ENCODE peak calls at places on chromosome 12, in seven cellular contexts. D is WTC11, F is HepG2, X is K562, E is GM12878, Y is HCT116, Z is H1. O is an unnamed sample.
A peak's percentile ranks its signal among the peaks of the same experiment; 100 is the strongest.

GRCh38 chr12:64669270-64669842 is 59.1 kb downstream of the RASSF3 start:
- DNase-seq in Y (no peak), D (peak; percentile 51), Z (no peak), F (peak; percentile 49), E (peak; percentile 73), X (no peak), O (no peak)

GRCh38 chr12:10362325-10362724 is 27.5 kb downstream of the KLRK1 start:
- DNase-seq in E (no peak), D (no peak), X (no peak), Y (no peak), Z (no peak), F (no peak), O (no peak)

GRCh38 chr12:105018761-105019160 is 32.6 kb downstream of the NOPCHAP1 start:
- DNase-seq in F (no peak), E (no peak), D (no peak), Y (no peak), X (no peak), Z (no peak), O (no peak)

GRCh38 chr12:56193025-56193578 is 3.8 kb upstream of the SMARCC2 start:
- DNase-seq in E (peak; percentile 58), X (peak; percentile 62), F (peak; percentile 84), D (peak; percentile 70), Y (peak; percentile 80), Z (no peak), O (peak; percentile 64)

GRCh38 chr12:45259732-45260480 is 44.0 kb downstream of the ANO6 start:
- DNase-seq in E (no peak), F (peak; percentile 91), Z (no peak), X (no peak), Y (no peak), D (no peak), O (no peak)

GRCh38 chr12:116319851-116320621 is 42.5 kb upstream of the MED13L start:
- DNase-seq in X (no peak), E (no peak), Z (no peak), D (no peak), F (no peak), Y (no peak), O (no peak)

GRCh38 chr12:124464062-124464461 is 103.3 kb downstream of the NCOR2 start:
- DNase-seq in F (no peak), Z (no peak), D (no peak), X (no peak), Y (no peak), E (no peak), O (no peak)

GRCh38 chr12:27969011-27969900 is 3.3 kb downstream of the PTHLH start:
- DNase-seq in D (peak; percentile 52), X (no peak), E (no peak), F (no peak), Y (no peak), Z (no peak), O (peak; percentile 27)

GRCh38 chr12:42473130-42473529 is 116.4 kb downstream of the PRICKLE1 start:
- DNase-seq in E (no peak), F (no peak), Y (no peak), X (no peak), D (no peak), Z (no peak), O (no peak)

GRCh38 chr12:121439715-121440114 is 39.8 kb downstream of the RNF34 start:
- DNase-seq in D (no peak), Y (no peak), X (no peak), F (no peak), E (no peak), Z (no peak), O (no peak)

GRCh38 chr12:26298785-26299621 is 103.6 kb downstream of the SSPN start:
- DNase-seq in Z (no peak), F (no peak), X (peak; percentile 21), D (no peak), E (peak; percentile 91), Y (no peak), O (peak; percentile 20)

GRCh38 chr12:129304532-129304931 is 451.3 kb downstream of the GLT1D1 start:
- DNase-seq in Z (no peak), D (no peak), F (no peak), X (no peak), E (no peak), Y (no peak), O (no peak)

GRCh38 chr12:110157539-110157938 is 33.4 kb downstream of the IFT81 start:
- DNase-seq in Z (no peak), E (no peak), D (no peak), Y (no peak), F (no peak), X (no peak), O (no peak)

GRCh38 chr12:7219599-7220243 is 30.2 kb downstream of the PEX5 start:
- DNase-seq in F (peak; percentile 63), Y (peak; percentile 75), X (peak; percentile 48), D (peak; percentile 77), E (peak; percentile 19), Z (peak; percentile 34), O (peak; percentile 63)

GRCh38 chr12:45216983-45217485 is 1.1 kb downstream of the ANO6 start:
- DNase-seq in E (no peak), Z (no peak), F (no peak), D (no peak), X (no peak), Y (no peak), O (no peak)

GRCh38 chr12:39272934-39273770 is 169.8 kb downstream of the KIF21A start:
- DNase-seq in E (no peak), X (peak; percentile 51), D (peak; percentile 27), Y (peak; percentile 22), F (peak; percentile 24), Z (no peak), O (peak; percentile 39)

GRCh38 chr12:116863275-116863767 is 17.9 kb downstream of the HRK start:
- DNase-seq in Z (peak; percentile 47), Y (peak; percentile 54), F (peak; percentile 52), E (no peak), X (peak; percentile 65), D (peak; percentile 79), O (peak; percentile 69)

DNA sequence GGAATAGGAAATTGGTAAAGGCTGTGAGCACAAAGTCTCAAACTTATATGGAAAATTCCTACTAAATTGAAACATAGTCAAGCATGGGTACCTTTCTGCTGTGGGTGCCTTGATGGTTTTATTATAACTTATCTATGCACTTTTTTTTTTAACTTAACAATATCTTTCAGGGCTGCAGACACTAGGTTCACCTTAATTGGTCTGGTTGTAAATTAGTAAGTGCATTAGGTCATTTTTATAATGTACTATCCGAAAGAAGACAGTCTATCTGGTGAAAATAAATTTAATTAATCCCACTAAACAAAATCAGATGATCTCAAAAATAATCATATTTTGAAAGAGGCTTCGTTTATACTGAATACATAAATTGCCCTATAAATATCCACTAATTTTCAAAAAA is 446.8 kb upstream of the DCN start:
- DNase-seq in F (no peak), X (no peak), Z (no peak), D (no peak), Y (no peak), E (no peak), O (no peak)
- TF ChIP-seq SP1 in F (no peak), X (no peak), Z (no peak), D (no peak), Y (no peak), E (no peak), O (no peak)

DNA sequence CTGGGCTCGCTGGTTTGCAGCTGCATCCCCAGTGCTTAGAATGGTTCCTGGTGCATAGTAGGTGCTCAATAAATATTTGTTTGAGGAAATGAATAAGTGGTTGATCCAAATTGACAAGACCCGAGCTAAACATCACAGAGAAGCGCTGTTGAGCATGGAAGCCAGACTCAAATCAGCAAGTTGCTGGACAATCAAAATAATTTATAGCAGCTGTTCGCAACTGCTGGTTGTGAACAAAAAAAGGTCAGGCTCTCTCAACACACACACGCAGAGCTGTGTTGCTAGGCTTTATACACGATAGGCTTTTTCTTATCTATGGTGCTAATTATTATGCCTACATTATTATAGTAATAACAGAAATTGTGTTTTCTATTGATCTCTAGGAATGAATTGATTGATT is 190.2 kb downstream of the TBX5 start:
- DNase-seq in Z (no peak), X (no peak), D (no peak), Y (no peak), E (no peak), F (no peak), O (no peak)
- TF ChIP-seq SP1 in Z (no peak), X (no peak), D (no peak), Y (no peak), E (no peak), F (no peak), O (no peak)

DNA sequence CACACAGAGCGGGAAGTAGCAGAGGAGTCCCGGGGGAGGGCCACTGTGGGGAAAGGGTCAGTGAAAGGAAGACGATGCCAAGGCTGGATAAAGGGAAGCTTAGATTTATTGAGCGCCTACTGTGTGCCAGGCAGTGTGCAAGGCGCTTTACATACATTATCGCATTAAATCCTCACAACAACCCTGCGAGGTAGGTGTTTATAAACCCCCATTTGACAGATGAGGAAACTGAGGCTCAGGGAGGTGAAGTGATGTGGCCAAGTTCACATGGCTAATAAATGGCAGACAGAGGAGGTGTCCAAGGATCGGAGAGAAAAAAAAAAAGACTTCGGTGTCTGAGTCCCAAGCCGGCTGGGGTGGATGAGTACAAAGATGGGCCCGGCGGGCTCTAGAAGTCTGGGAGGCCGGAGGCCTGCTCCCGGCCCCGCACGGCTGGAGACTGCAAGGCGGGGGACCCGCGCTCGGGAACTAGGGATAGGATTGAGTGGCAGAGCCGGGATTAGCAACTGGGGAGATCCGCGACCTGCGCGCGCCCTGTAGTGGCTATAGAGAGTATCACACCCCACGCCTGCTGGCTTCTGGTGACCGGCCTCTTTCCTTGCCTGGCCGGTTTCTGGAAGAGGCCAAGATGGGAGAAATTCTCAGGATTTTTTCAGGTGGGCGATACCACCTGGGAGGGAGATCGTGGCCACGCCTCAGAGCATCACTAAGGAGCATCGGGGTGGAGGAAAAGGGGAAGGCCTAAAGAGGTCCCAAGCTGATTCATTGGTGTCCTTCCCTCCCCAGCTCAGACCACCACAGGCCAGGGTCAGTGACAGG is 3.9 kb downstream of the DDN start:
- DNase-seq in X (peak; percentile 87), Z (no peak), E (no peak), F (peak; percentile 67), D (peak; percentile 93), Y (peak; percentile 71), O (peak; percentile 93)
- TF ChIP-seq SP1 in X (no peak), Z (peak; percentile 50), E (no peak), F (no peak), D (no peak), Y (no peak), O (no peak)

GRCh38 chr12:132315951-132316350 is 13.4 kb downstream of the GALNT9 start:
- DNase-seq in Z (no peak), F (no peak), X (no peak), D (no peak), Y (no peak), E (no peak), O (no peak)

GRCh38 chr12:132314516-132315233 is 14.7 kb downstream of the GALNT9 start:
- DNase-seq in Y (no peak), X (no peak), Z (no peak), E (no peak), F (no peak), D (no peak), O (no peak)

GRCh38 chr12:132316497-132317232 is 12.7 kb downstream of the GALNT9 start:
- DNase-seq in Y (no peak), Z (no peak), X (no peak), E (no peak), D (no peak), F (no peak), O (no peak)

GRCh38 chr12:132314035-132314434 is 15.4 kb downstream of the GALNT9 start:
- DNase-seq in X (no peak), D (no peak), F (no peak), E (no peak), Y (no peak), Z (no peak), O (no peak)

DNA sequence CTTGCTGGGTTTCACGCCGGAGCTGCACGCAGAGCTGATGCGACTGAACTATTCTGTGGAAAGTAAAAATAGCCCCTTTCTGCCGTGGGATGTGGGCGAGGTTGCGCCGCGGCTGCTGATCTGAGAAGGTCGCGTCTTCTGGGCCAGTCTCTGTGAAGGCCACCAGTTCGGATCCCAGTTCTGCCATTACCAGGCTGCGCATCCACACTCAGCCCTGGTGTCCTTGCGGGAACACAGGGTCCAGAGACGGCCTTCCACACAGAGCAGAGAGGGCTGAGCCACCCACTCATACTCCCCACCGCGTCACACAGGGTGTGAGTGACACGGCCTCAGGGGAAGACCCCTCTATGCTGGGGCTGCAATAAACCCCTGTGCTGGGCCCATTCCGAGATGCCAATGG is 13.9 kb downstream of the GALNT9 start:
- DNase-seq in F (no peak), Y (no peak), E (no peak), X (no peak), Z (no peak), D (no peak), O (no peak)
- TF ChIP-seq SP1 in F (no peak), Y (no peak), E (no peak), X (no peak), Z (no peak), D (no peak), O (no peak)

O was measured in HEK293T.